ENCODE peak calls at places on chromosomes 3 and 15, in eight cellular contexts. Y is progenitor cell of endocrine pancreas; T is lung; M is stimulated activated CD4-positive, alpha-beta T cell treated with anti-CD3 and anti-CD28 coated beads, Interleukin-4, amount 100 ng/mL, for 48 hours; B is activated CD8-positive, alpha-beta memory T cell treated with anti-CD3 and anti-CD28 coated beads, Interleukin-2, amount 50 U/mL, for 48 hours; K is T-helper 2 cell; N is RKO; R is colonic mucosa. Z is an unnamed sample.

GRCh38 chr15:59885832-59886231 is 118.3 kb upstream of the FOXB1 start:
- DNase-seq in Y (no peak), T (no peak), M (no peak), B (no peak), K (no peak), N (no peak), R (no peak), Z (no peak)

GRCh38 chr3:53493997-53494791 is at the start of gene CACNA1D:
- DNase-seq in Y (peak; percentile 68), T (peak; percentile 47), M (no peak), B (no peak), K (no peak), N (peak; percentile 28), R (peak; percentile 80), Z (no peak)

GRCh38 chr15:49155834-49156627 is 632 bp upstream of the COPS2 start:
- DNase-seq in Y (no peak), T (no peak), M (no peak), B (no peak), K (no peak), N (peak; percentile 55), R (no peak), Z (peak; percentile 44)

GRCh38 chr3:72887723-72888545 is at the start of gene GXYLT2:
- DNase-seq in Y (peak; percentile 57), T (peak; percentile 55), M (peak; percentile 16), B (peak; percentile 67), K (no peak), N (peak; percentile 86), R (peak; percentile 76), Z (peak; percentile 58)

GRCh38 chr3:14810795-14811661 is 7.7 kb upstream of the FGD5 start:
- DNase-seq in Y (no peak), T (no peak), M (no peak), B (no peak), K (no peak), N (no peak), R (no peak), Z (no peak)

GRCh38 chr15:48285329-48286214 is 45.7 kb upstream of the DUT start:
- DNase-seq in Y (peak; percentile 49), T (peak; percentile 59), M (peak; percentile 20), B (no peak), K (no peak), N (peak; percentile 75), R (peak; percentile 79), Z (peak; percentile 61)

GRCh38 chr15:84752700-84753099 is 4.3 kb downstream of the ZNF592 start:
- DNase-seq in Y (no peak), T (no peak), M (no peak), B (no peak), K (no peak), N (no peak), R (no peak), Z (peak; percentile 26)

GRCh38 chr3:129556358-129556695 is 13.4 kb downstream of the H1-8 start:
- DNase-seq in Y (no peak), T (no peak), M (no peak), B (no peak), K (no peak), N (no peak), R (no peak), Z (no peak)

GRCh38 chr3:110311526-110311925 is 760.1 kb upstream of the NECTIN3 start:
- DNase-seq in Y (no peak), T (no peak), M (no peak), B (no peak), K (no peak), N (no peak), R (no peak), Z (no peak)

GRCh38 chr3:78736863-78737262 is 1030.9 kb downstream of the ROBO1 start:
- DNase-seq in Y (no peak), T (no peak), M (no peak), B (no peak), K (no peak), N (no peak), R (no peak), Z (no peak)

GRCh38 chr15:100887211-100887913 is 7.7 kb downstream of the ALDH1A3 start:
- DNase-seq in Y (no peak), T (no peak), M (no peak), B (no peak), K (no peak), N (no peak), R (no peak), Z (no peak)

GRCh38 chr15:82643992-82644391 is 3.2 kb downstream of the CPEB1 start:
- DNase-seq in Y (no peak), T (no peak), M (no peak), B (no peak), K (no peak), N (no peak), R (no peak), Z (no peak)

GRCh38 chr3:151974067-151974466 is 100.6 kb downstream of the SUCNR1 start:
- DNase-seq in Y (no peak), T (no peak), M (no peak), B (no peak), K (no peak), N (no peak), R (no peak), Z (no peak)

GRCh38 chr3:156174229-156174847 is 54.0 kb downstream of the KCNAB1 start:
- DNase-seq in Y (no peak), T (no peak), M (no peak), B (no peak), K (no peak), N (no peak), R (no peak), Z (peak; percentile 35)

GRCh38 chr3:71601811-71602210 is 18.3 kb upstream of the FOXP1 start:
- DNase-seq in Y (no peak), T (no peak), M (no peak), B (no peak), K (no peak), N (peak; percentile 73), R (no peak), Z (peak; percentile 63)

GRCh38 chr3:195183071-195183776 is 87.7 kb downstream of the XXYLT1 start:
- DNase-seq in Y (no peak), T (no peak), M (peak; percentile 31), B (no peak), K (no peak), N (no peak), R (no peak), Z (no peak)

GRCh38 chr3:104521606-104522336 is 844.9 kb upstream of the ALCAM start:
- DNase-seq in Y (no peak), T (no peak), M (no peak), B (no peak), K (no peak), N (no peak), R (no peak), Z (no peak)

GRCh38 chr15:38217181-38217580 is 35.5 kb upstream of the SPRED1 start:
- DNase-seq in Y (no peak), T (peak; percentile 41), M (no peak), B (no peak), K (no peak), N (no peak), R (no peak), Z (peak; percentile 2)

GRCh38 chr15:66706225-66706732 is 4.2 kb downstream of the SMAD6 start:
- DNase-seq in Y (no peak), T (no peak), M (no peak), B (no peak), K (no peak), N (no peak), R (no peak), Z (peak; percentile 85)

GRCh38 chr3:50334339-50335075 is 6.1 kb downstream of the RASSF1 start:
- DNase-seq in Y (no peak), T (no peak), M (no peak), B (no peak), K (no peak), N (no peak), R (no peak), Z (no peak)

GRCh38 chr15:37921527-37922385 is 12.7 kb upstream of the TMCO5A start:
- DNase-seq in Y (no peak), T (no peak), M (no peak), B (no peak), K (no peak), N (no peak), R (no peak), Z (no peak)

GRCh38 chr3:57959407-57960173 is 48.6 kb upstream of the FLNB start:
- DNase-seq in Y (no peak), T (no peak), M (no peak), B (no peak), K (no peak), N (no peak), R (peak; percentile 69), Z (no peak)

GRCh38 chr3:134795776-134796312 is 784 bp downstream of the EPHB1 start:
- DNase-seq in Y (peak; percentile 31), T (peak; percentile 28), M (no peak), B (no peak), K (no peak), N (no peak), R (no peak), Z (peak; percentile 28)

Z was measured in ACHN.